ENCODE peak calls at places on chromosome 1, in ten cellular contexts. I is effector CD4-positive, alpha-beta T cell; C is activated T-cell treated with anti-CD3 and anti-CD28 coated beads for 1 hour; H is fibroblast of pulmonary artery; F is CMK; Q is SK-N-SH; V is NCI-H1417 treated with DMSO at 0.1 percent for 48 hours; L is stimulated activated CD8-positive, alpha-beta memory T cell treated with anti-CD3 and anti-CD28 coated beads, Interleukin-2, amount 100 ng/mL, for 1 hour; E is activated CD8-positive, alpha-beta memory T cell treated with anti-CD3 and anti-CD28 coated beads, Interleukin-2, amount 50 U/mL, for 48 hours; N is HTR-8/SVneo. X is an unnamed sample.

GRCh38 chr1:116999596-116999995 is 2.0 kb upstream of the CD101 start:
- DNase-seq in I (no peak), C (no peak), H (no peak), F (no peak), Q (no peak), V (no peak), L (no peak), E (no peak), N (no peak), X (peak)

GRCh38 chr1:150258275-150258666 is 697 bp downstream of the CA14 start:
- DNase-seq in I (no peak), C (no peak), H (no peak), F (no peak), Q (no peak), V (no peak), L (no peak), E (no peak), N (no peak), X (no peak)

GRCh38 chr1:205294175-205294913 is 27.2 kb downstream of the NUAK2 start:
- DNase-seq in I (no peak), C (no peak), H (peak), F (no peak), Q (no peak), V (no peak), L (no peak), E (no peak), N (peak), X (peak)

GRCh38 chr1:109089242-109090015 is 1.1 kb upstream of the TMEM167B start:
- DNase-seq in I (no peak), C (no peak), H (peak), F (peak), Q (peak), V (no peak), L (no peak), E (peak), N (no peak), X (peak)

GRCh38 chr1:25003457-25004190 is 73.5 kb upstream of the RUNX3 start:
- DNase-seq in I (no peak), C (no peak), H (peak), F (no peak), Q (no peak), V (no peak), L (no peak), E (no peak), N (no peak), X (no peak)

GRCh38 chr1:22100168-22100567 is 42.7 kb downstream of the WNT4 start:
- DNase-seq in I (no peak), C (no peak), H (no peak), F (no peak), Q (no peak), V (no peak), L (no peak), E (no peak), N (no peak), X (no peak)

GRCh38 chr1:150302338-150302737 is 8.7 kb downstream of the MRPS21 start:
- DNase-seq in I (no peak), C (no peak), H (no peak), F (no peak), Q (no peak), V (no peak), L (no peak), E (no peak), N (no peak), X (no peak)

GRCh38 chr1:226482975-226483660 is 65.4 kb upstream of the STUM start:
- DNase-seq in I (no peak), C (no peak), H (no peak), F (no peak), Q (peak), V (no peak), L (no peak), E (no peak), N (no peak), X (no peak)

GRCh38 chr1:31514117-31514516 is 62.2 kb upstream of the TINAGL1 start:
- DNase-seq in I (no peak), C (no peak), H (no peak), F (no peak), Q (no peak), V (no peak), L (no peak), E (no peak), N (no peak), X (no peak)

GRCh38 chr1:42179275-42179674 is 14.7 kb upstream of the GUCA2A start:
- DNase-seq in I (no peak), C (no peak), H (peak), F (no peak), Q (no peak), V (no peak), L (no peak), E (no peak), N (no peak), X (no peak)

GRCh38 chr1:222331340-222331739 is 216.6 kb downstream of the HHIPL2 start:
- DNase-seq in I (no peak), C (no peak), H (peak), F (no peak), Q (no peak), V (no peak), L (no peak), E (no peak), N (no peak), X (peak)

GRCh38 chr1:212916395-212917133 is 33.8 kb upstream of the VASH2 start:
- DNase-seq in I (no peak), C (no peak), H (peak), F (no peak), Q (no peak), V (no peak), L (no peak), E (no peak), N (no peak), X (peak)

X was measured in mammary epithelial cell.